ENCODE peak calls at places on chromosomes 4 and X, in nine cellular contexts. J, L, F, K, Y, U, I, Z and N are unnamed samples.

GRCh38 chrX:29043751-29044150 is 456.5 kb downstream of the IL1RAPL1 start:
- DNase-seq in J (no peak), L (no peak), F (no peak), K (no peak), Y (no peak), U (no peak), I (no peak), Z (no peak), N (no peak)

GRCh38 chr4:46372878-46373277 is 17.1 kb downstream of the GABRA2 start:
- DNase-seq in J (no peak), L (no peak), F (no peak), K (no peak), Y (no peak), U (no peak), I (no peak), Z (no peak), N (no peak)

GRCh38 chr4:153260553-153261306 is 56.5 kb downstream of the TRIM2 start:
- DNase-seq in J (no peak), L (no peak), F (no peak), K (no peak), Y (no peak), U (no peak), I (peak), Z (peak), N (peak)

GRCh38 chrX:148811236-148811635 is 310.8 kb downstream of the AFF2 start:
- DNase-seq in J (no peak), L (no peak), F (no peak), K (no peak), Y (no peak), U (peak), I (peak), Z (peak), N (peak)

GRCh38 chr4:145739840-145740239 is 59.9 kb downstream of the C4orf51 start:
- DNase-seq in J (no peak), L (no peak), F (no peak), K (no peak), Y (no peak), U (peak), I (peak), Z (no peak), N (peak)

GRCh38 chr4:155759372-155760252 is 791 bp downstream of the GUCY1B1 start:
- DNase-seq in J (peak), L (no peak), F (peak), K (no peak), Y (no peak), U (peak), I (peak), Z (peak), N (no peak)

GRCh38 chr4:7890635-7891393 is 48.8 kb downstream of the AFAP1 start:
- DNase-seq in J (no peak), L (no peak), F (no peak), K (no peak), Y (no peak), U (peak), I (peak), Z (peak), N (peak)

GRCh38 chr4:106628616-106629606 is 260.3 kb upstream of the GIMD1 start:
- DNase-seq in J (no peak), L (no peak), F (no peak), K (no peak), Y (no peak), U (peak), I (no peak), Z (peak), N (peak)

GRCh38 chrX:139304471-139304870 is 226.1 kb upstream of the F9 start:
- DNase-seq in J (no peak), L (no peak), F (no peak), K (no peak), Y (no peak), U (no peak), I (no peak), Z (no peak), N (no peak)

GRCh38 chrX:110213183-110213582 is 104.7 kb downstream of the AMMECR1 start:
- DNase-seq in J (no peak), L (no peak), F (no peak), K (no peak), Y (no peak), U (no peak), I (no peak), Z (no peak), N (no peak)

GRCh38 chr4:140109626-140110213 is 44.3 kb downstream of the MAML3 start:
- DNase-seq in J (peak), L (no peak), F (no peak), K (no peak), Y (no peak), U (no peak), I (no peak), Z (no peak), N (no peak)

GRCh38 chr4:153004106-153004881 is 68.2 kb downstream of the FHDC1 start:
- DNase-seq in J (no peak), L (no peak), F (no peak), K (no peak), Y (no peak), U (no peak), I (no peak), Z (no peak), N (no peak)

GRCh38 chrX:151505796-151506195 is 57.7 kb upstream of the PASD1 start:
- DNase-seq in J (peak), L (peak), F (no peak), K (no peak), Y (no peak), U (peak), I (peak), Z (peak), N (peak)

GRCh38 chrX:19627081-19627480 is 111.8 kb upstream of the MAP3K15 start:
- DNase-seq in J (no peak), L (no peak), F (no peak), K (no peak), Y (no peak), U (no peak), I (no peak), Z (peak), N (peak)

GRCh38 chr4:141391771-141392170 is 171.1 kb downstream of the ZNF330 start:
- DNase-seq in J (no peak), L (no peak), F (no peak), K (no peak), Y (no peak), U (no peak), I (no peak), Z (peak), N (no peak)

GRCh38 chr4:163988391-163988790 is 493.9 kb downstream of the TMA16 start:
- DNase-seq in J (peak), L (no peak), F (no peak), K (no peak), Y (no peak), U (no peak), I (no peak), Z (no peak), N (no peak)

GRCh38 chrX:38452603-38453002 is 100.2 kb downstream of the OTC start:
- DNase-seq in J (no peak), L (no peak), F (no peak), K (no peak), Y (no peak), U (no peak), I (no peak), Z (no peak), N (no peak)

GRCh38 chr4:87270144-87270543 is 49.7 kb upstream of the KLHL8 start:
- DNase-seq in J (peak), L (no peak), F (no peak), K (no peak), Y (peak), U (peak), I (peak), Z (peak), N (peak)

GRCh38 chrX:148443216-148443615 is 57.2 kb upstream of the AFF2 start:
- DNase-seq in J (no peak), L (no peak), F (no peak), K (no peak), Y (no peak), U (no peak), I (no peak), Z (no peak), N (no peak)

GRCh38 chr4:1675136-1675801 is 8.8 kb downstream of the FAM53A start:
- DNase-seq in J (no peak), L (no peak), F (no peak), K (no peak), Y (no peak), U (no peak), I (no peak), Z (no peak), N (no peak)

GRCh38 chrX:118726887-118727685 is at the start of gene IL13RA1:
- DNase-seq in J (peak), L (peak), F (peak), K (no peak), Y (no peak), U (peak), I (peak), Z (peak), N (peak)

GRCh38 chr4:184280104-184280503 is 62.4 kb upstream of the ENPP6 start:
- DNase-seq in J (no peak), L (peak), F (no peak), K (no peak), Y (no peak), U (no peak), I (no peak), Z (no peak), N (no peak)

GRCh38 chr4:93891244-93891643 is 62.7 kb downstream of the ATOH1 start:
- DNase-seq in J (no peak), L (no peak), F (no peak), K (no peak), Y (no peak), U (no peak), I (no peak), Z (no peak), N (no peak)

GRCh38 chrX:17285983-17286382 is 89.0 kb upstream of the NHS start:
- DNase-seq in J (no peak), L (no peak), F (no peak), K (no peak), Y (no peak), U (no peak), I (no peak), Z (no peak), N (no peak)

GRCh38 chr4:16090306-16090705 is 6.5 kb upstream of the PROM1 start:
- DNase-seq in J (no peak), L (no peak), F (no peak), K (no peak), Y (no peak), U (no peak), I (no peak), Z (no peak), N (no peak)

GRCh38 chr4:99832313-99832712 is 15.7 kb downstream of the DAPP1 start:
- DNase-seq in J (no peak), L (no peak), F (no peak), K (no peak), Y (no peak), U (no peak), I (no peak), Z (no peak), N (peak)

GRCh38 chr4:116066711-116067245 is 953.4 kb upstream of the NDST4 start:
- DNase-seq in J (no peak), L (no peak), F (no peak), K (no peak), Y (no peak), U (no peak), I (no peak), Z (no peak), N (no peak)

DNA sequence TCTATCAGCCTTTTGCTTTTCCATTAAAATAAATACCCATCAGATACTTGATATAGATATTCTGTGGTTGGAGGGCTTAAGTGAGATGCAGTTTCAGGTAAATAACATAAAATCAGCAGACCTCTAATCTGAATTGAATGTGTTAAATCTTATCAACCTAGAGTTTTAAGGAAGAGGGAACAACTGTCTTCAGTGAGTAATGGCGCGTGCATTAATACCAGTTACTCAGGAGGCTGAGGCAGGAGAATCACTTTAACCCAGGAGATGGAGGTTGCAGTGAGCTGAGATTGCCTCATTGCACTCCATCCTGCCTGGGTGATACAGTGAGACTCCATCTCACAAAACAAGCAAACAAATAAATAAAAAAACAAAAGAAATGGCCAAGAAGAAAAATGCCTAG is 54.3 kb downstream of the FAT4 start:
- DNase-seq in J (no peak), L (no peak), F (no peak), K (no peak), Y (no peak), U (peak), I (no peak), Z (no peak), N (no peak)
- H3K4me3 ChIP-seq in J (no peak), L (no peak), F (peak), K (no peak), Y (peak), U (no peak), I (no peak), Z (peak), N (peak)

GRCh38 chrX:41382699-41383645 is 49.0 kb downstream of the DDX3X start:
- DNase-seq in J (no peak), L (no peak), F (no peak), K (no peak), Y (no peak), U (peak), I (peak), Z (peak), N (peak)

GRCh38 chrX:41381685-41382084 is 47.7 kb downstream of the DDX3X start:
- DNase-seq in J (no peak), L (peak), F (peak), K (no peak), Y (peak), U (peak), I (peak), Z (peak), N (peak)

GRCh38 chrX:41373989-41374606 is 40.1 kb downstream of the DDX3X start:
- DNase-seq in J (no peak), L (no peak), F (no peak), K (no peak), Y (no peak), U (no peak), I (no peak), Z (no peak), N (no peak)

GRCh38 chrX:41377624-41378023 is 43.7 kb downstream of the DDX3X start:
- DNase-seq in J (no peak), L (no peak), F (no peak), K (no peak), Y (no peak), U (peak), I (no peak), Z (no peak), N (no peak)
- TF ChIP-seq CTCF in J (no peak), L (no peak), F (no peak), K (no peak), Y (no peak), U (no peak), I (no peak), Z (no peak), N (no peak)

GRCh38 chrX:13026877-13027652 is 17.4 kb downstream of the FAM9C start:
- DNase-seq in J (no peak), L (no peak), F (no peak), K (no peak), Y (no peak), U (no peak), I (no peak), Z (no peak), N (no peak)
- H3K4me3 ChIP-seq in J (no peak), L (no peak), F (no peak), K (no peak), Y (no peak), U (no peak), I (no peak), Z (no peak), N (no peak)

DNA sequence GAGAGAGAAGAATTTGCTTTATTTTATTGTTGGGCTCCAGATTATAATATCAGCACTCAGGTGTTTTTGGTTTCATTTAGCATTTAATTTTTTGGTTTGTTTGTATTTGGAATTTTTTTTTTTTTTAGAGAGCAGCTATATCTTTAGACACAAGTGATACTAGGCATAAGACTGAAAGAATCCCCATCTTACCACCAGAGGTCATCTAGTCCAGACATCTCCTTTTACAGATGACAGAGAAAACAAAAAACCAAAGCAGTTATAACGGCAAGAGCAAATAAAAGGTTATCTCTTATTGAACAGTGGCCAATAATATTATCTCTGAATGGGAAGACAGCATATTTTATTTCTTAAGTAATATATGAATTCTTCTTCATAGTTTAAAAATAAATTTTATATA is 22.8 kb downstream of the USP38 start:
- DNase-seq in J (no peak), L (no peak), F (no peak), K (no peak), Y (no peak), U (peak), I (peak), Z (peak), N (peak)
- TF ChIP-seq CTCF in J (no peak), L (peak), F (peak), K (peak), Y (peak), U (no peak), I (peak), Z (peak), N (peak)

DNA sequence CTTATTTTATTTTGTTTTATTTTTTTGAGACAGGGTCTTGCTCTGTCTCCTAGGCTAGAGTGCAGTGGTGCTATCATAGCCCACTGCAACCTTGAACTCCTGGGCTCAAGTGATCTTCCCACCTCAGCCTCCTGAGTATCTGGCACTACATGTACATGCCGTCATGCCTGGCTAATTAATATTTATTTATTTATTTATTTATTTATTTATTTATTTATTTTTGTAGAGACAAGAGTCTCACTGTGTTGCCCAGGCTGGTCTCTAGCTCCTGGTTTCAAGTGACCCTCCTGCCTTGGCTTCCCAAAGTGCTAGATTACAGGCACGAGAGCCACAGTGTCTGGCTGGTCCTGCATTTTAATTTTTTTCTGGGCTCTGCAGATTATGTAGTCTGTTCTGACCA is 84.9 kb upstream of the BCOR start:
- DNase-seq in J (no peak), L (no peak), F (no peak), K (no peak), Y (no peak), U (no peak), I (no peak), Z (no peak), N (no peak)
- H3K4me3 ChIP-seq in J (no peak), L (no peak), F (no peak), K (no peak), Y (no peak), U (no peak), I (no peak), Z (no peak), N (no peak)

DNA sequence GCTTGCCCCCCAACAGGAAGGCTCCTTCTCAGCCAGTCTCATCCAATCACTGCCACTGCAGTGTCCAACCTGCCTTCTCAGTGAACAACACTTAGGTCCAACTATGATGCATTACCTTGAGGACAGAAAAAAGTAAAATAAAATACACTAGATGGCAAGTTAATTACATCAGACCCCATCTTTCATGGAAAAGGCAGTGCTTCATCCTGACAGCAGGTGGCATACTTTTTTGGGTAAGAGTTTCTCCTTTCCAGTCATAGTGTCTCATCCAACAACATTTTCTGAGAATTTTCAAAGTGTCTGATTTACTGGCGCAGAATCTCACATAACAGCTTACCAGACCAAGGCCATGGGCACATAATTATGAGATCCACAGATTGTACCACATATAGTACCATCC is 1742.8 kb downstream of the PCDH7 start:
- DNase-seq in J (peak), L (no peak), F (no peak), K (no peak), Y (no peak), U (peak), I (peak), Z (peak), N (peak)
- TF ChIP-seq CTCF in J (peak), L (peak), F (peak), K (peak), Y (peak), U (peak), I (peak), Z (peak), N (peak)

GRCh38 chr4:123546661-123547060 is 150.1 kb downstream of the SPRY1 start:
- DNase-seq in J (no peak), L (no peak), F (no peak), K (no peak), Y (no peak), U (no peak), I (no peak), Z (no peak), N (no peak)
- H3K4me3 ChIP-seq in J (no peak), L (no peak), F (peak), K (no peak), Y (no peak), U (no peak), I (no peak), Z (no peak), N (no peak)

GRCh38 chr4:33649015-33649414 is 2595.3 kb downstream of the ARAP2 start:
- DNase-seq in J (peak), L (no peak), F (no peak), K (no peak), Y (no peak), U (peak), I (peak), Z (peak), N (peak)
- TF ChIP-seq CTCF in J (peak), L (peak), F (peak), K (peak), Y (peak), U (peak), I (peak), Z (peak), N (peak)